ENCODE peak calls at places on chromosome 5, in seven cellular contexts. One of them, this sample, is unnamed. For H4K20me1, the result is how much of the 10 kb centered on the place peaks cover.

GRCh38 chr5:81428866-81429265 is 34.9 kb upstream of the ACOT12 start:
- DNase-seq in GM23248: peak
- DNase-seq in K562: peak
- DNase-seq in keratinocyte: no peak
- DNase-seq in endothelial cell of umbilical vein: peak
- DNase-seq in IMR-90: no peak
- DNase-seq in HCT116: no peak
- DNase-seq in this sample: peak

GRCh38 chr5:131749723-131750470 is 46.9 kb downstream of the FNIP1 start:
- DNase-seq in GM23248: no peak
- DNase-seq in K562: no peak
- DNase-seq in keratinocyte: no peak
- DNase-seq in endothelial cell of umbilical vein: no peak
- DNase-seq in IMR-90: no peak
- DNase-seq in HCT116: no peak
- DNase-seq in this sample: no peak

GRCh38 chr5:76715734-76716455 is at the start of gene F2R:
- DNase-seq in GM23248: peak
- DNase-seq in K562: peak
- DNase-seq in keratinocyte: no peak
- DNase-seq in endothelial cell of umbilical vein: peak
- DNase-seq in IMR-90: peak
- DNase-seq in HCT116: no peak
- DNase-seq in this sample: peak

GRCh38 chr5:148372883-148373282 is 10.9 kb upstream of the FBXO38 start:
- DNase-seq in GM23248: peak
- DNase-seq in K562: no peak
- DNase-seq in keratinocyte: no peak
- DNase-seq in endothelial cell of umbilical vein: no peak
- DNase-seq in IMR-90: no peak
- DNase-seq in HCT116: no peak
- DNase-seq in this sample: peak

GRCh38 chr5:93599427-93600146 is 16.6 kb downstream of the NR2F1 start:
- DNase-seq in GM23248: no peak
- DNase-seq in K562: no peak
- DNase-seq in keratinocyte: no peak
- DNase-seq in endothelial cell of umbilical vein: no peak
- DNase-seq in IMR-90: peak
- DNase-seq in HCT116: no peak
- DNase-seq in this sample: no peak

GRCh38 chr5:179796877-179797608 is 3.3 kb downstream of the LTC4S start:
- DNase-seq in GM23248: no peak
- DNase-seq in K562: no peak
- DNase-seq in keratinocyte: no peak
- DNase-seq in endothelial cell of umbilical vein: no peak
- DNase-seq in IMR-90: no peak
- DNase-seq in HCT116: no peak
- DNase-seq in this sample: peak

GRCh38 chr5:32355694-32356093 is 43.0 kb upstream of the MTMR12 start:
- DNase-seq in GM23248: no peak
- DNase-seq in K562: no peak
- DNase-seq in keratinocyte: no peak
- DNase-seq in endothelial cell of umbilical vein: no peak
- DNase-seq in IMR-90: no peak
- DNase-seq in HCT116: no peak
- DNase-seq in this sample: no peak

GRCh38 chr5:83101514-83101913 is 24.2 kb downstream of the XRCC4 start:
- DNase-seq in GM23248: no peak
- DNase-seq in K562: no peak
- DNase-seq in keratinocyte: no peak
- DNase-seq in endothelial cell of umbilical vein: no peak
- DNase-seq in IMR-90: no peak
- DNase-seq in HCT116: no peak
- DNase-seq in this sample: peak

GRCh38 chr5:10949856-10950630 is 189.0 kb upstream of the DAP start:
- DNase-seq in GM23248: no peak
- DNase-seq in K562: no peak
- DNase-seq in keratinocyte: no peak
- DNase-seq in endothelial cell of umbilical vein: no peak
- DNase-seq in IMR-90: no peak
- DNase-seq in HCT116: no peak
- DNase-seq in this sample: no peak

GRCh38 chr5:154482528-154483449 is 4.8 kb upstream of the HAND1 start:
- DNase-seq in GM23248: no peak
- DNase-seq in K562: no peak
- DNase-seq in keratinocyte: no peak
- DNase-seq in endothelial cell of umbilical vein: no peak
- DNase-seq in IMR-90: no peak
- DNase-seq in HCT116: no peak
- DNase-seq in this sample: no peak

GRCh38 chr5:180109920-180110319 is 38.4 kb upstream of the RNF130 start:
- DNase-seq in GM23248: no peak
- DNase-seq in K562: no peak
- DNase-seq in keratinocyte: no peak
- DNase-seq in endothelial cell of umbilical vein: no peak
- DNase-seq in IMR-90: no peak
- DNase-seq in HCT116: no peak
- DNase-seq in this sample: no peak

GRCh38 chr5:8845316-8845715 is 700.6 kb downstream of the SEMA5A start:
- DNase-seq in GM23248: peak
- DNase-seq in K562: no peak
- DNase-seq in keratinocyte: no peak
- DNase-seq in endothelial cell of umbilical vein: no peak
- DNase-seq in IMR-90: peak
- DNase-seq in HCT116: no peak
- DNase-seq in this sample: peak

GRCh38 chr5:135199919-135200318 is 165.9 kb upstream of the PITX1 start:
- DNase-seq in GM23248: no peak
- DNase-seq in K562: no peak
- DNase-seq in keratinocyte: no peak
- DNase-seq in endothelial cell of umbilical vein: no peak
- DNase-seq in IMR-90: no peak
- DNase-seq in HCT116: no peak
- DNase-seq in this sample: no peak

GRCh38 chr5:53997736-53998627 is 312.4 kb downstream of the ARL15 start:
- DNase-seq in GM23248: no peak
- DNase-seq in K562: no peak
- DNase-seq in keratinocyte: no peak
- DNase-seq in endothelial cell of umbilical vein: no peak
- DNase-seq in IMR-90: no peak
- DNase-seq in HCT116: no peak
- DNase-seq in this sample: no peak

GRCh38 chr5:32233696-32234447 is 59.8 kb upstream of the GOLPH3 start:
- DNase-seq in GM23248: peak
- DNase-seq in K562: no peak
- DNase-seq in keratinocyte: no peak
- DNase-seq in endothelial cell of umbilical vein: peak
- DNase-seq in IMR-90: peak
- DNase-seq in HCT116: no peak
- DNase-seq in this sample: peak

GRCh38 chr5:83173826-83174225 is 96.5 kb downstream of the XRCC4 start:
- DNase-seq in GM23248: no peak
- DNase-seq in K562: no peak
- DNase-seq in keratinocyte: no peak
- DNase-seq in endothelial cell of umbilical vein: no peak
- DNase-seq in IMR-90: no peak
- DNase-seq in HCT116: no peak
- DNase-seq in this sample: no peak

GRCh38 chr5:94524841-94525697 is 93.3 kb downstream of the KIAA0825 start:
- DNase-seq in GM23248: peak
- DNase-seq in K562: peak
- DNase-seq in keratinocyte: no peak
- DNase-seq in endothelial cell of umbilical vein: peak
- DNase-seq in IMR-90: peak
- DNase-seq in HCT116: peak
- DNase-seq in this sample: peak

GRCh38 chr5:142032747-142033631 is 20.2 kb upstream of the GNPDA1 start:
- DNase-seq in GM23248: no peak
- DNase-seq in K562: no peak
- DNase-seq in keratinocyte: no peak
- DNase-seq in endothelial cell of umbilical vein: no peak
- DNase-seq in IMR-90: no peak
- DNase-seq in HCT116: no peak
- DNase-seq in this sample: no peak

GRCh38 chr5:6592611-6593010 is 40.2 kb downstream of the NSUN2 start:
- DNase-seq in GM23248: peak
- DNase-seq in K562: no peak
- DNase-seq in keratinocyte: no peak
- DNase-seq in endothelial cell of umbilical vein: no peak
- DNase-seq in IMR-90: peak
- DNase-seq in HCT116: no peak
- DNase-seq in this sample: peak

GRCh38 chr5:119795768-119796167 is 166.4 kb downstream of the FAM170A start:
- DNase-seq in GM23248: peak
- DNase-seq in K562: no peak
- DNase-seq in keratinocyte: no peak
- DNase-seq in endothelial cell of umbilical vein: no peak
- DNase-seq in IMR-90: no peak
- DNase-seq in HCT116: no peak
- DNase-seq in this sample: peak

GRCh38 chr5:150509992-150510391 is 2.1 kb downstream of the NDST1 start:
- DNase-seq in GM23248: no peak
- DNase-seq in K562: no peak
- DNase-seq in keratinocyte: no peak
- DNase-seq in endothelial cell of umbilical vein: no peak
- DNase-seq in IMR-90: no peak
- DNase-seq in HCT116: no peak
- DNase-seq in this sample: no peak

GRCh38 chr5:50730336-50730735 is 63.9 kb downstream of the PARP8 start:
- DNase-seq in GM23248: no peak
- DNase-seq in K562: no peak
- DNase-seq in keratinocyte: no peak
- DNase-seq in endothelial cell of umbilical vein: no peak
- DNase-seq in IMR-90: no peak
- DNase-seq in HCT116: no peak
- DNase-seq in this sample: no peak

GRCh38 chr5:88419931-88420330 is 151.3 kb upstream of the TMEM161B start:
- DNase-seq in GM23248: no peak
- DNase-seq in K562: no peak
- DNase-seq in keratinocyte: no peak
- DNase-seq in endothelial cell of umbilical vein: no peak
- DNase-seq in IMR-90: no peak
- DNase-seq in HCT116: no peak
- DNase-seq in this sample: peak

GRCh38 chr5:181246276-181247050 is 2.8 kb upstream of the RACK1 start:
- DNase-seq in GM23248: peak
- DNase-seq in K562: peak
- DNase-seq in keratinocyte: no peak
- DNase-seq in endothelial cell of umbilical vein: peak
- DNase-seq in IMR-90: peak
- DNase-seq in HCT116: peak
- DNase-seq in this sample: peak

GRCh38 chr5:149823350-149823749 is 93.2 kb downstream of the PPARGC1B start:
- DNase-seq in GM23248: no peak
- DNase-seq in K562: no peak
- DNase-seq in keratinocyte: no peak
- DNase-seq in endothelial cell of umbilical vein: no peak
- DNase-seq in IMR-90: no peak
- DNase-seq in HCT116: no peak
- DNase-seq in this sample: no peak

GRCh38 chr5:161311141-161311708 is 235.3 kb downstream of the GABRB2 start:
- DNase-seq in GM23248: no peak
- DNase-seq in K562: no peak
- DNase-seq in keratinocyte: no peak
- DNase-seq in endothelial cell of umbilical vein: no peak
- DNase-seq in IMR-90: no peak
- DNase-seq in HCT116: no peak
- DNase-seq in this sample: no peak
- H3K27ac ChIP-seq in GM23248: no peak
- H3K27ac ChIP-seq in K562: no peak
- H3K27ac ChIP-seq in keratinocyte: no peak
- H3K27ac ChIP-seq in endothelial cell of umbilical vein: no peak
- H3K27ac ChIP-seq in IMR-90: no peak
- H3K27ac ChIP-seq in HCT116: no peak
- H3K27ac ChIP-seq in this sample: no peak

GRCh38 chr5:58183078-58183885 is 276.6 kb downstream of the PLK2 start:
- DNase-seq in GM23248: no peak
- DNase-seq in K562: no peak
- DNase-seq in keratinocyte: no peak
- DNase-seq in endothelial cell of umbilical vein: peak
- DNase-seq in IMR-90: no peak
- DNase-seq in HCT116: no peak
- DNase-seq in this sample: no peak
- H3K4me2 ChIP-seq in GM23248: no peak
- H3K4me2 ChIP-seq in K562: no peak
- H3K4me2 ChIP-seq in keratinocyte: peak
- H3K4me2 ChIP-seq in endothelial cell of umbilical vein: no peak
- H3K4me2 ChIP-seq in IMR-90: no peak
- H3K4me2 ChIP-seq in HCT116: no peak
- H3K4me2 ChIP-seq in this sample: no peak

GRCh38 chr5:169934990-169935389 is 45.3 kb downstream of the INSYN2B start:
- DNase-seq in GM23248: peak
- DNase-seq in K562: no peak
- DNase-seq in keratinocyte: no peak
- DNase-seq in endothelial cell of umbilical vein: no peak
- DNase-seq in IMR-90: peak
- DNase-seq in HCT116: no peak
- DNase-seq in this sample: no peak
- H4K20me1 ChIP-seq in GM23248: under half
- H4K20me1 ChIP-seq in K562: under half
- H4K20me1 ChIP-seq in keratinocyte: under half
- H4K20me1 ChIP-seq in endothelial cell of umbilical vein: under half
- H4K20me1 ChIP-seq in IMR-90: under half
- H4K20me1 ChIP-seq in HCT116: under half
- H4K20me1 ChIP-seq in this sample: under half

GRCh38 chr5:15012061-15012460 is 140.5 kb upstream of the ANKH start:
- DNase-seq in GM23248: no peak
- DNase-seq in K562: no peak
- DNase-seq in keratinocyte: no peak
- DNase-seq in endothelial cell of umbilical vein: no peak
- DNase-seq in IMR-90: no peak
- DNase-seq in HCT116: no peak
- DNase-seq in this sample: no peak

GRCh38 chr5:15010936-15011335 is 139.4 kb upstream of the ANKH start:
- DNase-seq in GM23248: no peak
- DNase-seq in K562: no peak
- DNase-seq in keratinocyte: no peak
- DNase-seq in endothelial cell of umbilical vein: no peak
- DNase-seq in IMR-90: no peak
- DNase-seq in HCT116: no peak
- DNase-seq in this sample: no peak

GRCh38 chr5:15013654-15014463 is 142.3 kb upstream of the ANKH start:
- DNase-seq in GM23248: peak
- DNase-seq in K562: peak
- DNase-seq in keratinocyte: no peak
- DNase-seq in endothelial cell of umbilical vein: peak
- DNase-seq in IMR-90: peak
- DNase-seq in HCT116: peak
- DNase-seq in this sample: peak

GRCh38 chr5:15009420-15009819 is 137.8 kb upstream of the ANKH start:
- DNase-seq in GM23248: peak
- DNase-seq in K562: no peak
- DNase-seq in keratinocyte: peak
- DNase-seq in endothelial cell of umbilical vein: peak
- DNase-seq in IMR-90: peak
- DNase-seq in HCT116: peak
- DNase-seq in this sample: peak

DNA sequence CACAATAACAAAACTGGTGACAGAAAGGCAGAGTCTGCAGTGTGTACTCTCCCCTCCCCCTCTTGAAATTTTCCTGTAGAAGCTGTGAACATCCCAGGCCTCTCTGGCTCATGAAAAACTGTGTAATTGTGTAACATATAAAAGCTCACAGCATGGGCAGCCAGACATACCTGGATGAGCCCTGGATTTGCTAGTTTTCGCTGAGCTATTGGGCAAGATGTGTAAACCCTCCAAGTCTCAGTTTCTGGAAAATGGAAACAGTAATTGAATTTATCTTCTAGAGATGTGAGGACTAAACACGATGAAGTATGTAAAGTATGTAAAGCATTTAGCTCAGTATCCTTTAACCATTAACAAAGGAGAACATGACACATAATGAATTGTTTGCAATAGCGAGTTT is 143.2 kb upstream of the ANKH start:
- DNase-seq in GM23248: peak
- DNase-seq in K562: no peak
- DNase-seq in keratinocyte: no peak
- DNase-seq in endothelial cell of umbilical vein: no peak
- DNase-seq in IMR-90: peak
- DNase-seq in HCT116: no peak
- DNase-seq in this sample: no peak
- H3K27ac ChIP-seq in GM23248: peak
- H3K27ac ChIP-seq in K562: no peak
- H3K27ac ChIP-seq in keratinocyte: no peak
- H3K27ac ChIP-seq in endothelial cell of umbilical vein: no peak
- H3K27ac ChIP-seq in IMR-90: peak
- H3K27ac ChIP-seq in HCT116: no peak
- H3K27ac ChIP-seq in this sample: no peak

This sample was measured in mammary epithelial cell.